ENCODE peak calls at places on chromosomes 1 and 21, in six cellular contexts. One of them, this sample, is unnamed.

GRCh38 chr1:32684167-32684811 is 18.3 kb downstream of the SYNC start:
- DNase-seq in amniotic epithelial cell: peak; percentile 42
- DNase-seq in stimulated activated CD4-positive, alpha-beta T cell treated with anti-CD3 and anti-CD28 coated beads, Interleukin-15, amount 100 ng/mL, for 1 hour: no peak
- DNase-seq in astrocyte: peak; percentile 27
- DNase-seq in activated CD8-positive, alpha-beta memory T cell treated with anti-CD3 and anti-CD28 coated beads for 1 hour: no peak
- DNase-seq in left cardiac atrium: peak; percentile 46
- DNase-seq in this sample: peak; percentile 75

GRCh38 chr21:17988038-17988437 is 168.9 kb upstream of the C21orf91 start:
- DNase-seq in left cardiac atrium: no peak
- DNase-seq in amniotic epithelial cell: no peak
- DNase-seq in stimulated activated CD4-positive, alpha-beta T cell treated with anti-CD3 and anti-CD28 coated beads, Interleukin-15, amount 100 ng/mL, for 1 hour: no peak
- DNase-seq in activated CD8-positive, alpha-beta memory T cell treated with anti-CD3 and anti-CD28 coated beads for 1 hour: no peak
- DNase-seq in astrocyte: no peak
- DNase-seq in this sample: no peak

GRCh38 chr21:21801921-21802320 is 803.7 kb downstream of the NCAM2 start:
- DNase-seq in left cardiac atrium: no peak
- DNase-seq in amniotic epithelial cell: no peak
- DNase-seq in stimulated activated CD4-positive, alpha-beta T cell treated with anti-CD3 and anti-CD28 coated beads, Interleukin-15, amount 100 ng/mL, for 1 hour: no peak
- DNase-seq in activated CD8-positive, alpha-beta memory T cell treated with anti-CD3 and anti-CD28 coated beads for 1 hour: no peak
- DNase-seq in astrocyte: no peak
- DNase-seq in this sample: no peak

GRCh38 chr1:219797009-219797408 is 131.3 kb downstream of the SLC30A10 start:
- DNase-seq in astrocyte: peak; percentile 39
- DNase-seq in left cardiac atrium: no peak
- DNase-seq in activated CD8-positive, alpha-beta memory T cell treated with anti-CD3 and anti-CD28 coated beads for 1 hour: no peak
- DNase-seq in stimulated activated CD4-positive, alpha-beta T cell treated with anti-CD3 and anti-CD28 coated beads, Interleukin-15, amount 100 ng/mL, for 1 hour: no peak
- DNase-seq in amniotic epithelial cell: no peak
- DNase-seq in this sample: no peak

GRCh38 chr1:145961425-145962156 is 2.8 kb downstream of the ANKRD34A start:
- DNase-seq in activated CD8-positive, alpha-beta memory T cell treated with anti-CD3 and anti-CD28 coated beads for 1 hour: no peak
- DNase-seq in stimulated activated CD4-positive, alpha-beta T cell treated with anti-CD3 and anti-CD28 coated beads, Interleukin-15, amount 100 ng/mL, for 1 hour: no peak
- DNase-seq in astrocyte: no peak
- DNase-seq in left cardiac atrium: peak; percentile 52
- DNase-seq in amniotic epithelial cell: no peak
- DNase-seq in this sample: no peak

GRCh38 chr1:215567491-215568286 is 585 bp downstream of the KCTD3 start:
- DNase-seq in amniotic epithelial cell: peak; percentile 67
- DNase-seq in activated CD8-positive, alpha-beta memory T cell treated with anti-CD3 and anti-CD28 coated beads for 1 hour: peak; percentile 6
- DNase-seq in left cardiac atrium: peak; percentile 50
- DNase-seq in stimulated activated CD4-positive, alpha-beta T cell treated with anti-CD3 and anti-CD28 coated beads, Interleukin-15, amount 100 ng/mL, for 1 hour: no peak
- DNase-seq in astrocyte: peak; percentile 46
- DNase-seq in this sample: peak; percentile 58

GRCh38 chr1:109926662-109927300 is 16.1 kb downstream of the CSF1 start:
- DNase-seq in astrocyte: peak; percentile 69
- DNase-seq in amniotic epithelial cell: peak; percentile 58
- DNase-seq in stimulated activated CD4-positive, alpha-beta T cell treated with anti-CD3 and anti-CD28 coated beads, Interleukin-15, amount 100 ng/mL, for 1 hour: no peak
- DNase-seq in activated CD8-positive, alpha-beta memory T cell treated with anti-CD3 and anti-CD28 coated beads for 1 hour: no peak
- DNase-seq in left cardiac atrium: no peak
- DNase-seq in this sample: no peak

GRCh38 chr1:165376041-165376810 is 19.7 kb upstream of the LMX1A start:
- DNase-seq in left cardiac atrium: peak; percentile 92
- DNase-seq in astrocyte: peak; percentile 85
- DNase-seq in stimulated activated CD4-positive, alpha-beta T cell treated with anti-CD3 and anti-CD28 coated beads, Interleukin-15, amount 100 ng/mL, for 1 hour: no peak
- DNase-seq in amniotic epithelial cell: peak; percentile 29
- DNase-seq in activated CD8-positive, alpha-beta memory T cell treated with anti-CD3 and anti-CD28 coated beads for 1 hour: no peak
- DNase-seq in this sample: peak; percentile 86

GRCh38 chr1:89354210-89354609 is 9.6 kb upstream of the GBP6 start:
- DNase-seq in left cardiac atrium: no peak
- DNase-seq in astrocyte: no peak
- DNase-seq in amniotic epithelial cell: no peak
- DNase-seq in activated CD8-positive, alpha-beta memory T cell treated with anti-CD3 and anti-CD28 coated beads for 1 hour: no peak
- DNase-seq in stimulated activated CD4-positive, alpha-beta T cell treated with anti-CD3 and anti-CD28 coated beads, Interleukin-15, amount 100 ng/mL, for 1 hour: no peak
- DNase-seq in this sample: no peak

GRCh38 chr1:168114845-168115244 is 21.9 kb downstream of the GPR161 start:
- DNase-seq in activated CD8-positive, alpha-beta memory T cell treated with anti-CD3 and anti-CD28 coated beads for 1 hour: no peak
- DNase-seq in amniotic epithelial cell: no peak
- DNase-seq in astrocyte: no peak
- DNase-seq in stimulated activated CD4-positive, alpha-beta T cell treated with anti-CD3 and anti-CD28 coated beads, Interleukin-15, amount 100 ng/mL, for 1 hour: no peak
- DNase-seq in left cardiac atrium: no peak
- DNase-seq in this sample: no peak

GRCh38 chr1:87450615-87451209 is 122.0 kb downstream of the LMO4 start:
- DNase-seq in stimulated activated CD4-positive, alpha-beta T cell treated with anti-CD3 and anti-CD28 coated beads, Interleukin-15, amount 100 ng/mL, for 1 hour: no peak
- DNase-seq in left cardiac atrium: no peak
- DNase-seq in astrocyte: no peak
- DNase-seq in activated CD8-positive, alpha-beta memory T cell treated with anti-CD3 and anti-CD28 coated beads for 1 hour: no peak
- DNase-seq in amniotic epithelial cell: no peak
- DNase-seq in this sample: no peak

GRCh38 chr1:244665771-244666217 is 12.9 kb downstream of the DESI2 start:
- DNase-seq in activated CD8-positive, alpha-beta memory T cell treated with anti-CD3 and anti-CD28 coated beads for 1 hour: no peak
- DNase-seq in stimulated activated CD4-positive, alpha-beta T cell treated with anti-CD3 and anti-CD28 coated beads, Interleukin-15, amount 100 ng/mL, for 1 hour: no peak
- DNase-seq in astrocyte: peak; percentile 20
- DNase-seq in left cardiac atrium: no peak
- DNase-seq in amniotic epithelial cell: no peak
- DNase-seq in this sample: no peak

GRCh38 chr21:40466893-40467483 is 380.0 kb downstream of the DSCAM start:
- DNase-seq in amniotic epithelial cell: no peak
- DNase-seq in astrocyte: peak; percentile 12
- DNase-seq in left cardiac atrium: no peak
- DNase-seq in activated CD8-positive, alpha-beta memory T cell treated with anti-CD3 and anti-CD28 coated beads for 1 hour: no peak
- DNase-seq in stimulated activated CD4-positive, alpha-beta T cell treated with anti-CD3 and anti-CD28 coated beads, Interleukin-15, amount 100 ng/mL, for 1 hour: no peak
- DNase-seq in this sample: no peak

GRCh38 chr1:206690516-206690915 is 5.8 kb downstream of the MAPKAPK2 start:
- DNase-seq in astrocyte: no peak
- DNase-seq in left cardiac atrium: peak; percentile 62
- DNase-seq in activated CD8-positive, alpha-beta memory T cell treated with anti-CD3 and anti-CD28 coated beads for 1 hour: no peak
- DNase-seq in amniotic epithelial cell: no peak
- DNase-seq in stimulated activated CD4-positive, alpha-beta T cell treated with anti-CD3 and anti-CD28 coated beads, Interleukin-15, amount 100 ng/mL, for 1 hour: no peak
- DNase-seq in this sample: no peak

GRCh38 chr1:19407494-19408096 is 77.7 kb downstream of the CAPZB start:
- DNase-seq in astrocyte: no peak
- DNase-seq in left cardiac atrium: no peak
- DNase-seq in stimulated activated CD4-positive, alpha-beta T cell treated with anti-CD3 and anti-CD28 coated beads, Interleukin-15, amount 100 ng/mL, for 1 hour: no peak
- DNase-seq in activated CD8-positive, alpha-beta memory T cell treated with anti-CD3 and anti-CD28 coated beads for 1 hour: no peak
- DNase-seq in amniotic epithelial cell: no peak
- DNase-seq in this sample: peak; percentile 17

GRCh38 chr1:53367503-53368313 is 39.8 kb upstream of the LRP8 start:
- DNase-seq in activated CD8-positive, alpha-beta memory T cell treated with anti-CD3 and anti-CD28 coated beads for 1 hour: no peak
- DNase-seq in stimulated activated CD4-positive, alpha-beta T cell treated with anti-CD3 and anti-CD28 coated beads, Interleukin-15, amount 100 ng/mL, for 1 hour: no peak
- DNase-seq in amniotic epithelial cell: no peak
- DNase-seq in astrocyte: no peak
- DNase-seq in left cardiac atrium: no peak
- DNase-seq in this sample: no peak

GRCh38 chr1:69157046-69157756 is 410.5 kb upstream of the LRRC7 start:
- DNase-seq in amniotic epithelial cell: no peak
- DNase-seq in stimulated activated CD4-positive, alpha-beta T cell treated with anti-CD3 and anti-CD28 coated beads, Interleukin-15, amount 100 ng/mL, for 1 hour: no peak
- DNase-seq in astrocyte: no peak
- DNase-seq in left cardiac atrium: no peak
- DNase-seq in activated CD8-positive, alpha-beta memory T cell treated with anti-CD3 and anti-CD28 coated beads for 1 hour: no peak
- DNase-seq in this sample: no peak

GRCh38 chr1:163410073-163410522 is 88.3 kb downstream of the NUF2 start:
- DNase-seq in amniotic epithelial cell: peak; percentile 42
- DNase-seq in left cardiac atrium: no peak
- DNase-seq in activated CD8-positive, alpha-beta memory T cell treated with anti-CD3 and anti-CD28 coated beads for 1 hour: no peak
- DNase-seq in stimulated activated CD4-positive, alpha-beta T cell treated with anti-CD3 and anti-CD28 coated beads, Interleukin-15, amount 100 ng/mL, for 1 hour: no peak
- DNase-seq in astrocyte: peak; percentile 27
- DNase-seq in this sample: peak; percentile 74

GRCh38 chr1:91846007-91846620 is 39.8 kb downstream of the TGFBR3 start:
- DNase-seq in astrocyte: peak; percentile 19
- DNase-seq in activated CD8-positive, alpha-beta memory T cell treated with anti-CD3 and anti-CD28 coated beads for 1 hour: no peak
- DNase-seq in amniotic epithelial cell: peak; percentile 46
- DNase-seq in stimulated activated CD4-positive, alpha-beta T cell treated with anti-CD3 and anti-CD28 coated beads, Interleukin-15, amount 100 ng/mL, for 1 hour: no peak
- DNase-seq in left cardiac atrium: peak; percentile 53
- DNase-seq in this sample: peak; percentile 67

GRCh38 chr1:26946270-26946669 is 14.0 kb downstream of the KDF1 start:
- DNase-seq in amniotic epithelial cell: no peak
- DNase-seq in stimulated activated CD4-positive, alpha-beta T cell treated with anti-CD3 and anti-CD28 coated beads, Interleukin-15, amount 100 ng/mL, for 1 hour: no peak
- DNase-seq in astrocyte: no peak
- DNase-seq in activated CD8-positive, alpha-beta memory T cell treated with anti-CD3 and anti-CD28 coated beads for 1 hour: no peak
- DNase-seq in left cardiac atrium: no peak
- DNase-seq in this sample: no peak